ENCODE peak calls at places on chromosome 2, in nine cellular contexts. One of them, this sample, is unnamed.
A peak's percentile ranks its signal among the peaks of the same experiment; 100 is the strongest.

GRCh38 chr2:51213826-51214225 is 181.9 kb upstream of the NRXN1 start:
- DNase-seq in AG09309: no peak
- DNase-seq in HCT116: no peak
- DNase-seq in astrocyte of the spinal cord: peak; percentile 20
- DNase-seq in CD8-positive, alpha-beta T cell: no peak
- DNase-seq in AG04449: no peak
- DNase-seq in Calu3: no peak
- DNase-seq in endothelial cell: no peak
- DNase-seq in tibial artery: no peak
- DNase-seq in this sample: no peak

GRCh38 chr2:189179607-189179979 is at the start of gene COL5A2:
- DNase-seq in HCT116: no peak
- DNase-seq in astrocyte of the spinal cord: peak; percentile 95
- DNase-seq in AG09309: peak; percentile 89
- DNase-seq in Calu3: no peak
- DNase-seq in CD8-positive, alpha-beta T cell: no peak
- DNase-seq in tibial artery: peak; percentile 71
- DNase-seq in endothelial cell: peak; percentile 52
- DNase-seq in AG04449: peak; percentile 80
- DNase-seq in this sample: no peak

GRCh38 chr2:55419236-55419513 is 481 bp downstream of the CCDC88A start:
- DNase-seq in Calu3: peak; percentile 22
- DNase-seq in endothelial cell: no peak
- DNase-seq in CD8-positive, alpha-beta T cell: no peak
- DNase-seq in AG09309: no peak
- DNase-seq in AG04449: no peak
- DNase-seq in astrocyte of the spinal cord: peak; percentile 44
- DNase-seq in HCT116: no peak
- DNase-seq in tibial artery: no peak
- DNase-seq in this sample: no peak

GRCh38 chr2:157837851-157838441 is 38.2 kb downstream of the ACVR1 start:
- DNase-seq in astrocyte of the spinal cord: peak; percentile 35
- DNase-seq in CD8-positive, alpha-beta T cell: no peak
- DNase-seq in endothelial cell: no peak
- DNase-seq in AG04449: no peak
- DNase-seq in AG09309: no peak
- DNase-seq in tibial artery: no peak
- DNase-seq in HCT116: no peak
- DNase-seq in Calu3: no peak
- DNase-seq in this sample: no peak

GRCh38 chr2:27738349-27739057 is 33.0 kb upstream of the MRPL33 start:
- DNase-seq in CD8-positive, alpha-beta T cell: no peak
- DNase-seq in AG09309: no peak
- DNase-seq in Calu3: no peak
- DNase-seq in endothelial cell: no peak
- DNase-seq in AG04449: no peak
- DNase-seq in astrocyte of the spinal cord: no peak
- DNase-seq in tibial artery: no peak
- DNase-seq in HCT116: no peak
- DNase-seq in this sample: no peak

GRCh38 chr2:55843096-55843991 is 80.2 kb downstream of the EFEMP1 start:
- DNase-seq in astrocyte of the spinal cord: peak; percentile 91
- DNase-seq in AG04449: peak; percentile 99
- DNase-seq in endothelial cell: no peak
- DNase-seq in HCT116: no peak
- DNase-seq in CD8-positive, alpha-beta T cell: no peak
- DNase-seq in Calu3: peak; percentile 38
- DNase-seq in AG09309: peak; percentile 100
- DNase-seq in tibial artery: no peak
- DNase-seq in this sample: peak; percentile 21

GRCh38 chr2:231512222-231512621 is 18.0 kb downstream of the NMUR1 start:
- DNase-seq in AG09309: no peak
- DNase-seq in tibial artery: peak; percentile 43
- DNase-seq in AG04449: no peak
- DNase-seq in CD8-positive, alpha-beta T cell: no peak
- DNase-seq in HCT116: no peak
- DNase-seq in Calu3: no peak
- DNase-seq in astrocyte of the spinal cord: no peak
- DNase-seq in endothelial cell: no peak
- DNase-seq in this sample: no peak

GRCh38 chr2:178117725-178118124 is 5.5 kb downstream of the RBM45 start:
- DNase-seq in AG04449: no peak
- DNase-seq in endothelial cell: no peak
- DNase-seq in tibial artery: no peak
- DNase-seq in HCT116: no peak
- DNase-seq in CD8-positive, alpha-beta T cell: no peak
- DNase-seq in astrocyte of the spinal cord: no peak
- DNase-seq in AG09309: no peak
- DNase-seq in Calu3: no peak
- DNase-seq in this sample: no peak

GRCh38 chr2:182381225-182381624 is 45.6 kb downstream of the PDE1A start:
- DNase-seq in AG09309: no peak
- DNase-seq in Calu3: no peak
- DNase-seq in AG04449: no peak
- DNase-seq in HCT116: no peak
- DNase-seq in endothelial cell: no peak
- DNase-seq in astrocyte of the spinal cord: no peak
- DNase-seq in CD8-positive, alpha-beta T cell: no peak
- DNase-seq in tibial artery: no peak
- DNase-seq in this sample: no peak

GRCh38 chr2:133266926-133267590 is 301.2 kb downstream of the NCKAP5 start:
- DNase-seq in Calu3: no peak
- DNase-seq in endothelial cell: peak; percentile 21
- DNase-seq in astrocyte of the spinal cord: no peak
- DNase-seq in HCT116: no peak
- DNase-seq in tibial artery: no peak
- DNase-seq in AG09309: no peak
- DNase-seq in AG04449: no peak
- DNase-seq in CD8-positive, alpha-beta T cell: no peak
- DNase-seq in this sample: peak; percentile 9

GRCh38 chr2:133264951-133265949 is 303.0 kb downstream of the NCKAP5 start:
- DNase-seq in astrocyte of the spinal cord: no peak
- DNase-seq in AG04449: no peak
- DNase-seq in tibial artery: no peak
- DNase-seq in CD8-positive, alpha-beta T cell: no peak
- DNase-seq in HCT116: no peak
- DNase-seq in endothelial cell: peak; percentile 22
- DNase-seq in Calu3: peak; percentile 17
- DNase-seq in AG09309: no peak
- DNase-seq in this sample: peak; percentile 15

GRCh38 chr2:133262888-133263287 is 305.4 kb downstream of the NCKAP5 start:
- DNase-seq in CD8-positive, alpha-beta T cell: no peak
- DNase-seq in AG09309: peak; percentile 10
- DNase-seq in HCT116: no peak
- DNase-seq in AG04449: no peak
- DNase-seq in tibial artery: no peak
- DNase-seq in endothelial cell: no peak
- DNase-seq in astrocyte of the spinal cord: peak; percentile 22
- DNase-seq in Calu3: peak; percentile 10
- DNase-seq in this sample: no peak

GRCh38 chr2:133270550-133270949 is 297.7 kb downstream of the NCKAP5 start:
- DNase-seq in endothelial cell: no peak
- DNase-seq in AG09309: no peak
- DNase-seq in AG04449: no peak
- DNase-seq in tibial artery: no peak
- DNase-seq in HCT116: no peak
- DNase-seq in Calu3: no peak
- DNase-seq in astrocyte of the spinal cord: no peak
- DNase-seq in CD8-positive, alpha-beta T cell: no peak
- DNase-seq in this sample: no peak

DNA sequence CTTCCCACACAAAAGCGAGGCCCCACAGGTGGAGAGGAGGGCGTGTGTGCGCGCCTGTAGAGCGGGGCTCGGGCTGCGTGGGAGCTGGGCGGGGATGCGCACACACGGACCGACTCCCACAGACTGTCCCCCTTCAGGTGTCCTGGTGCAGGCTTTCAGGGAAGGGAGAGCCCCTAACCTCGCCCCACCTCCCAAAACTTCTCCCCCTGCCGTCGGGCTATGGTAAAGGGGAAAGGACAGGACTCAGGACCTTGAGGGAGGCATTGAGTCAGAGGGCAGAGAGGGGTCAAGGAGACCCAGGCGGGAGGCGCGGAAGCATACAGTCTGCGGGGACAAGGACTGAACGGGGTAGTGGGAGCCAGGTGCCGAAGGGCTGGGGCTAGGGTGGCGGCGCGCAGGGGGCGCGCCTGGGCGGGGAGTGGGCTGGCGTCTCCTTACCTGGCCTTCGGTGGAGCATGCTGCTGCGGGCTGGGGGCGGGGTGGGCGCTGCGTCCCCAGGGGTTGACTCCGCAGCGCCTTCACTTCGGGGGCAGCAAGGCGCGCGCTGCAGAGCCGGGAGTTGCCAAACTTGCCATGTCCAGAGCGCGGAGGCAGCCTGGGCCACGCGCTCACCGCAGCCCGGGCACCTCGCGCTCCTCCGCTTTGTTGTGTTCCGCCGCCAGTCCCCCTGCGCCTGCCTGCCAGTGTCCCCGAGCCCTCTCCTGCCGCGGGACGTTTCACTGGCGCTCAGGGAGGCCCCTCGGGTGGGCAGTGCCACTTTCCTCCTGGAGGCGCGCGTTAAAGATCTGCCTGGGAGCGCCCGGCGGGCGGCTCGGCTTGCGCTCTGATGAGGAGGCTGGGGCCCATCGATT is 302.0 kb downstream of the NCKAP5 start:
- DNase-seq in AG09309: no peak
- DNase-seq in CD8-positive, alpha-beta T cell: no peak
- DNase-seq in AG04449: no peak
- DNase-seq in endothelial cell: peak; percentile 43
- DNase-seq in tibial artery: no peak
- DNase-seq in Calu3: peak; percentile 15
- DNase-seq in astrocyte of the spinal cord: peak; percentile 19
- DNase-seq in HCT116: no peak
- DNase-seq in this sample: peak; percentile 28
- TF ChIP-seq CTCF in AG09309: peak; percentile 17
- TF ChIP-seq CTCF in CD8-positive, alpha-beta T cell: no peak
- TF ChIP-seq CTCF in AG04449: peak; percentile 12
- TF ChIP-seq CTCF in endothelial cell: peak; percentile 28
- TF ChIP-seq CTCF in tibial artery: no peak
- TF ChIP-seq CTCF in Calu3: no peak
- TF ChIP-seq CTCF in astrocyte of the spinal cord: peak; percentile 27
- TF ChIP-seq CTCF in HCT116: no peak
- TF ChIP-seq CTCF in this sample: peak; percentile 44

GRCh38 chr2:127125821-127126220 is 18.9 kb upstream of the BIN1 start:
- DNase-seq in Calu3: no peak
- DNase-seq in AG04449: no peak
- DNase-seq in AG09309: no peak
- DNase-seq in HCT116: no peak
- DNase-seq in endothelial cell: no peak
- DNase-seq in astrocyte of the spinal cord: no peak
- DNase-seq in CD8-positive, alpha-beta T cell: no peak
- DNase-seq in tibial artery: no peak
- DNase-seq in this sample: no peak

GRCh38 chr2:127130421-127130820 is 23.5 kb upstream of the BIN1 start:
- DNase-seq in Calu3: no peak
- DNase-seq in tibial artery: no peak
- DNase-seq in endothelial cell: no peak
- DNase-seq in astrocyte of the spinal cord: no peak
- DNase-seq in HCT116: no peak
- DNase-seq in AG04449: no peak
- DNase-seq in AG09309: no peak
- DNase-seq in CD8-positive, alpha-beta T cell: no peak
- DNase-seq in this sample: no peak

GRCh38 chr2:127133793-127134192 is 26.8 kb upstream of the BIN1 start:
- DNase-seq in AG04449: no peak
- DNase-seq in tibial artery: no peak
- DNase-seq in AG09309: no peak
- DNase-seq in HCT116: no peak
- DNase-seq in Calu3: no peak
- DNase-seq in astrocyte of the spinal cord: no peak
- DNase-seq in endothelial cell: no peak
- DNase-seq in CD8-positive, alpha-beta T cell: no peak
- DNase-seq in this sample: no peak

GRCh38 chr2:127124426-127124825 is 17.5 kb upstream of the BIN1 start:
- DNase-seq in tibial artery: no peak
- DNase-seq in astrocyte of the spinal cord: no peak
- DNase-seq in CD8-positive, alpha-beta T cell: no peak
- DNase-seq in HCT116: no peak
- DNase-seq in AG04449: no peak
- DNase-seq in AG09309: no peak
- DNase-seq in Calu3: no peak
- DNase-seq in endothelial cell: no peak
- DNase-seq in this sample: no peak

GRCh38 chr2:127128508-127128907 is 21.6 kb upstream of the BIN1 start:
- DNase-seq in AG09309: no peak
- DNase-seq in CD8-positive, alpha-beta T cell: no peak
- DNase-seq in Calu3: peak; percentile 74
- DNase-seq in AG04449: no peak
- DNase-seq in astrocyte of the spinal cord: no peak
- DNase-seq in HCT116: peak; percentile 77
- DNase-seq in endothelial cell: no peak
- DNase-seq in tibial artery: no peak
- DNase-seq in this sample: no peak
- TF ChIP-seq CTCF in AG09309: no peak
- TF ChIP-seq CTCF in CD8-positive, alpha-beta T cell: no peak
- TF ChIP-seq CTCF in Calu3: no peak
- TF ChIP-seq CTCF in AG04449: no peak
- TF ChIP-seq CTCF in astrocyte of the spinal cord: no peak
- TF ChIP-seq CTCF in HCT116: no peak
- TF ChIP-seq CTCF in endothelial cell: no peak
- TF ChIP-seq CTCF in tibial artery: no peak
- TF ChIP-seq CTCF in this sample: no peak

DNA sequence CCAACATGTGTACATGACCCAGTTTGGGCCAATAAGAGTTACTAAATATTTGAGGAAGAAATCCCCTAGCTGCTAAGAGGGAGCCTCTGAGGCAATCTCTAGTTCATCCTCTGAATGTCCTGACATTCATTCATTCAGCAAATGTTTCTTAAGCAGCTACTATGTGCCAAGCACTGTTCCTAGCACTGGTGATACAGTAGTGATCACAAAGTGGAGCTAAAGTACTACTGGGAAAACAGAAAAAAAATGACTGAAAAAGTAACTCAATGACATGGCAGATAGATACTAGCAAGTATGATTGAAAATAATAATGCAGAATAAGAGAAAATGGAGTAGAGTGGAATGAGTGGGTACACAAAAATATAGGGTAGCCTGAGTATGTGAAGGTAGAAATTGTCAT is 79.8 kb upstream of the PID1 start:
- DNase-seq in endothelial cell: no peak
- DNase-seq in AG09309: no peak
- DNase-seq in astrocyte of the spinal cord: no peak
- DNase-seq in CD8-positive, alpha-beta T cell: no peak
- DNase-seq in HCT116: no peak
- DNase-seq in Calu3: no peak
- DNase-seq in AG04449: no peak
- DNase-seq in tibial artery: no peak
- DNase-seq in this sample: no peak
- TF ChIP-seq CTCF in endothelial cell: no peak
- TF ChIP-seq CTCF in AG09309: no peak
- TF ChIP-seq CTCF in astrocyte of the spinal cord: no peak
- TF ChIP-seq CTCF in CD8-positive, alpha-beta T cell: no peak
- TF ChIP-seq CTCF in HCT116: no peak
- TF ChIP-seq CTCF in Calu3: no peak
- TF ChIP-seq CTCF in AG04449: no peak
- TF ChIP-seq CTCF in tibial artery: no peak
- TF ChIP-seq CTCF in this sample: no peak

DNA sequence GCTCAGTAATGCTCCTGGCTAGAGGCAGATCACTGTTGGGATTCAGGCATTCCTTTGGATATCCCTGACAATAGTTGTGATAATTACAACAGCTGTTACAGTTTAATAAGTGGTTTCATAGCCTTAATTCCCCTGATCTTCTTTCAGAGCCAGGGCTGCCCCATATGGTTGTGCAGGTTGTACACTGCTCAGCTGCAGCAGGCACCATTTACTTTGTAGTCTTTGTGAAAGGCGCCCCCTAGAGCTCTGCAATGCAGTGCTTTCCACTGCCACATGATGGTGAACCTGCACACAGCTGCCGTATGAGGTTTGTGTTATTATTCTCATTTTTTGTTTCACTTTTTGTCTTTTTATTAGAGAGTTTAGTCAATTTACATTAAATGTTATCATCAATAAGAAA is 239.1 kb downstream of the KCNS3 start:
- DNase-seq in HCT116: peak; percentile 13
- DNase-seq in astrocyte of the spinal cord: peak; percentile 52
- DNase-seq in CD8-positive, alpha-beta T cell: no peak
- DNase-seq in tibial artery: no peak
- DNase-seq in Calu3: peak; percentile 50
- DNase-seq in AG09309: peak; percentile 13
- DNase-seq in AG04449: no peak
- DNase-seq in endothelial cell: peak; percentile 46
- DNase-seq in this sample: no peak
- TF ChIP-seq CTCF in HCT116: peak; percentile 82
- TF ChIP-seq CTCF in astrocyte of the spinal cord: peak; percentile 85
- TF ChIP-seq CTCF in CD8-positive, alpha-beta T cell: no peak
- TF ChIP-seq CTCF in tibial artery: peak; percentile 18
- TF ChIP-seq CTCF in Calu3: peak; percentile 32
- TF ChIP-seq CTCF in AG09309: peak; percentile 68
- TF ChIP-seq CTCF in AG04449: peak; percentile 69
- TF ChIP-seq CTCF in endothelial cell: peak; percentile 44
- TF ChIP-seq CTCF in this sample: peak; percentile 39